ENCODE peak calls at places on chromosomes 4 and X, in six cellular contexts. W is sigmoid colon, L is adrenal gland, X is left lung, G is DND-41, K is coronary artery. S is an unnamed sample.
A peak's percentile ranks its signal among the peaks of the same experiment; 100 is the strongest.

GRCh38 chrX:65528705-65529340 is 5.8 kb downstream of the LAS1L start:
- DNase-seq in W (no peak), L (peak; percentile 49), X (no peak), G (peak; percentile 52), K (no peak), S (no peak)

GRCh38 chr4:20603671-20604313 is 96.5 kb upstream of the PACRGL start:
- DNase-seq in W (no peak), L (no peak), X (no peak), G (no peak), K (no peak), S (no peak)

GRCh38 chrX:30674799-30675198 is 21.6 kb downstream of the GK start:
- DNase-seq in W (no peak), L (no peak), X (no peak), G (no peak), K (no peak), S (no peak)

GRCh38 chr4:6523251-6523650 is 50.8 kb upstream of the PPP2R2C start:
- DNase-seq in W (no peak), L (no peak), X (no peak), G (no peak), K (no peak), S (no peak)

GRCh38 chr4:14130551-14130950 is 503.0 kb upstream of the BOD1L1 start:
- DNase-seq in W (no peak), L (no peak), X (no peak), G (no peak), K (no peak), S (no peak)

GRCh38 chr4:74873545-74874295 is 59.2 kb upstream of the PARM1 start:
- DNase-seq in W (no peak), L (no peak), X (no peak), G (no peak), K (no peak), S (no peak)

GRCh38 chr4:71231073-71231752 is 107.6 kb upstream of the SLC4A4 start:
- DNase-seq in W (peak; percentile 75), L (peak; percentile 53), X (peak; percentile 89), G (no peak), K (peak; percentile 89), S (peak; percentile 92)

GRCh38 chrX:153495362-153495751 is 577 bp downstream of the BGN start:
- DNase-seq in W (no peak), L (no peak), X (no peak), G (no peak), K (no peak), S (no peak)

GRCh38 chr4:156312261-156312847 is 358.7 kb upstream of the CTSO start:
- DNase-seq in W (no peak), L (no peak), X (no peak), G (no peak), K (no peak), S (no peak)

GRCh38 chrX:141904262-141904661 is 568 bp downstream of the MAGEC1 start:
- DNase-seq in W (no peak), L (no peak), X (no peak), G (no peak), K (no peak), S (no peak)

GRCh38 chrX:101079223-101079622 is 544 bp downstream of the TMEM35A start:
- DNase-seq in W (no peak), L (no peak), X (no peak), G (no peak), K (no peak), S (no peak)

GRCh38 chr4:33924239-33924638 is 2320.1 kb downstream of the ARAP2 start:
- DNase-seq in W (no peak), L (no peak), X (no peak), G (peak; percentile 78), K (no peak), S (no peak)

GRCh38 chr4:145760961-145761929 is 81.3 kb downstream of the C4orf51 start:
- DNase-seq in W (no peak), L (no peak), X (no peak), G (no peak), K (no peak), S (peak; percentile 72)

GRCh38 chr4:78542373-78542772 is 9.2 kb upstream of the ANXA3 start:
- DNase-seq in W (no peak), L (no peak), X (no peak), G (no peak), K (no peak), S (no peak)

GRCh38 chrX:150546711-150547153 is 21.7 kb upstream of the MTM1 start:
- DNase-seq in W (no peak), L (no peak), X (no peak), G (peak; percentile 88), K (no peak), S (no peak)

GRCh38 chrX:30065226-30065625 is 150.1 kb upstream of the MAGEB2 start:
- DNase-seq in W (no peak), L (no peak), X (no peak), G (no peak), K (no peak), S (no peak)

GRCh38 chr4:89368855-89369254 is 61.3 kb upstream of the GPRIN3 start:
- DNase-seq in W (no peak), L (no peak), X (no peak), G (no peak), K (no peak), S (no peak)

GRCh38 chrX:51697397-51697796 is 12.9 kb upstream of the CENPVL1 start:
- DNase-seq in W (no peak), L (no peak), X (peak; percentile 11), G (no peak), K (peak; percentile 35), S (peak; percentile 6)

GRCh38 chr4:54539500-54540029 is 118.2 kb upstream of the KIT start:
- DNase-seq in W (no peak), L (peak; percentile 87), X (peak; percentile 39), G (no peak), K (no peak), S (peak; percentile 86)

GRCh38 chr4:168569066-168569908 is 72.4 kb downstream of the PALLD start:
- DNase-seq in W (no peak), L (no peak), X (peak; percentile 56), G (no peak), K (no peak), S (no peak)

GRCh38 chr4:40627540-40627939 is 2.1 kb downstream of the RBM47 start:
- DNase-seq in W (no peak), L (no peak), X (no peak), G (no peak), K (no peak), S (no peak)

GRCh38 chr4:168515222-168516011 is 18.6 kb downstream of the PALLD start:
- DNase-seq in W (peak; percentile 68), L (no peak), X (no peak), G (no peak), K (no peak), S (no peak)

GRCh38 chrX:137286423-137286822 is 252.6 kb upstream of the GPR101 start:
- DNase-seq in W (no peak), L (no peak), X (no peak), G (no peak), K (no peak), S (no peak)

GRCh38 chr4:152776352-152776751 is 3.2 kb downstream of the TIGD4 start:
- DNase-seq in W (no peak), L (no peak), X (no peak), G (no peak), K (no peak), S (no peak)

DNA sequence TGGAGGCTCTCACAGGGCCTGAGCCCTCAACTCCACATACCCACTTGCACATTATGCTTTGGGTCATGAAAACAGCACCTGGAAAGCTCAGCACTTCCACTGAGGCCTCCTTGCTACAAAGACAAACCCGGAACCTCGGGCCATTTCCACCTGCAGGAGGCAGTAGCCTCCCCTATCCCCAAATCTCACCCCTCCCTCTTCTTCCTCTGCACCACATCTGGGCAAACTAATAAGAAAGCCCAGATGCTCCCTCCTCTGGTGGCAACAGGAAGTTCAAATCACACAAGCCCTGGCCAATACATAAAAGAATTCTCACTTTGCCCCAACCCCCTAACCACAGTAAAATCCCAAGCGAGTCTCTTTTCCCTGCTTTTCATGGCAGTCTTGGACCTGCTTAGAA is 136.4 kb downstream of the MAPK10 start:
- DNase-seq in W (no peak), L (no peak), X (no peak), G (peak; percentile 36), K (no peak), S (no peak)
- TF ChIP-seq CTCF in W (no peak), L (peak; percentile 38), X (peak; percentile 24), G (peak; percentile 61), K (no peak), S (peak; percentile 29)

DNA sequence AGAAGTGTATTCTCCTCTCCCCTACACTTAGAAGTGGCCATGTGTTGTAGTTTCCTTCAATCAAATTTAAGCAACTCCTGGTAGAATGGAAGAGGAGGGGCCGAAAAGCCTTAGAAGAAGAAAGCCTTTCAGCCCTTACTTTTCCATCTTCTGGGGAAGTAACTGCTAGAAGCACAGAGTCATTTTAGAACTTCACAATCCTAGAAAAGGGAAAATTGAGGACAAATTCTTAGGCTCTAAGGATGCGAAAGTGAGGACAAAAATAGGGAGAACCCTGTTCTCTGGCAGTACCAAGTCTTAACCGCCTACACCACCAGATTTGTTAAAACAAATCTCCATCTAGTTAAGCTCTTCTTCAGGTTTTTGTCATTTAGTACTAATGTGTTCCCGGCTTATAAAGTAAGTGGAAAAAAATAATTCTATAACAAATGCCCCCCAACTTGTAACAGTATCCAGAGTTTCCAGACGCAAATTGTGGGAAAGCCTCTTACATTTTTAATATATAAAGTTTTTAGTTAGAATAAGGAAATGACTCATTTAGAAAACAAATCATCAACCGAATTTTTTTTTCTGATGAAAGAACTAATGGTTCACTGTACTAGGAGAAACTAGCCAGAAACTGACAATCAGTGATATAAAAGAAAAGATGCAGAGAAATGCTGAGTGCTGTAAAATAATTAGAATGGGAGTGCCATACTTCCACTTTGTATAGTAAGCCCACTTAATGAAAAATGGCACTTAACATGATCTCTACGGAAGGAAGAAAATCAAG is 76.0 kb downstream of the ARAP2 start:
- DNase-seq in W (no peak), L (no peak), X (no peak), G (no peak), K (no peak), S (no peak)
- H3K27ac ChIP-seq in W (no peak overlapping the region), L (no peak overlapping the region), X (no peak overlapping the region), G (no peak overlapping the region), K (no peak overlapping the region), S (no peak overlapping the region)

GRCh38 chrX:46791927-46792825 is 33.3 kb upstream of the SLC9A7 start:
- DNase-seq in W (no peak), L (peak; percentile 19), X (peak; percentile 45), G (no peak), K (no peak), S (peak; percentile 73)
- H3K4me3 ChIP-seq in W (no peak overlapping the region), L (no peak overlapping the region), X (no peak overlapping the region), G (no peak overlapping the region), K (no peak overlapping the region), S (no peak overlapping the region)

DNA sequence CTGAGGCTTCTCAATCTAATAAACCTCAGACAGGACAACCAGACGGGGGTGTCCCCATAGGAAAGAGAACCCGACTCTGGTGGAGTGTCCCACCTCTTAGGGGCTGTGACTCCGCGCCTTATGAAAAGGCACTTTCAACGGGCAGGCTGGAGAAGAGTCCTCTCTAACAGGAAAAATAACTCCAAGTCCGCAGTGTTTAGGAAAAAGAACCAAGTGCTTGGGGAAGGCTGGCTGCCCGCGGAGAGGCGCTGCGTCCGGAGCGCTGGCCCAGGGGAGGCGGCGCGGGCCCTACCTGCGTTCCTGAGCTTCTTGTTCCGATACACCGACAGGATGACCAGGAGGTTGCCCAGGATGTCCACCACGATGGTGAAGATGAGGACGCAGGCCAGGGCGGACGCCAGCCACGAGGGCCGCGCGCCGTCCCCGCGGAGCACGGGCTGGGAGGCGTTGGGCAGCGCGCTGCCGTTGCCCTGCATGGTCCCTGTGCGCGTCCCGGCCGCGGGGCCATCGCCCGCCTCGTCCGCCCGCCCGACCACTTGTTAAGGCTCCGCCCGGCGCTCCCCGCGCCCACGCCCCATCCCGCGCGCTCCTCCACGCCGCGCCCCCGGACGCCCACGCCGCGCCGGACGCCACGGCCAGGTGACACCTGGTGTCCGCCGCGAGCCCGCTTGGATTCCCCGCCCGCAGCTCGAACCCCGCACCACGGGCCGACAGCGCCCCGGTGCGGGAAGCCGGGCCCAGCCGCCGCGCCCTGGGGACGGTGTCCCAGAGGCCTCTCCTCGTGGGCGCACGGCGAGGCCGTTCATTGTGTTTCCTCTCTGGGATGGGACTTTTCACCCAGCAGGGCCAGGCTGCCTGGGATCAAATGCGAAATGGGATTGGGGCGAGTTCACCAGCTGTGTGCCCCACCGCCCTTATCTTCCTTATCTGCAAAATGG is at the start of gene MTNR1A:
- DNase-seq in W (no peak), L (no peak), X (no peak), G (no peak), K (no peak), S (no peak)
- TF ChIP-seq CTCF in W (no peak), L (no peak), X (no peak), G (no peak), K (no peak), S (peak; percentile 42)